ENCODE peak calls at places on chromosomes 12 and 14, in five cellular contexts. B, T, V, H and M are unnamed samples.

GRCh38 chr14:54782803-54783659 is 119.6 kb downstream of the GCH1 start:
- DNase-seq in V (no peak), T (no peak), B (no peak), H (no peak), M (no peak)

GRCh38 chr12:51262758-51263177 is 7.4 kb downstream of the SMAGP start:
- DNase-seq in H (peak), B (peak), V (peak), T (no peak), M (no peak)

GRCh38 chr12:10740182-10740581 is 17.1 kb upstream of the YBX3 start:
- DNase-seq in B (peak), V (peak), H (peak), T (no peak), M (no peak)

GRCh38 chr12:108313609-108314331 is 25.3 kb downstream of the CMKLR1 start:
- DNase-seq in B (peak), H (no peak), T (no peak), V (no peak), M (no peak)

GRCh38 chr12:109580684-109581333 is 7.2 kb downstream of the MVK start:
- DNase-seq in B (no peak), V (no peak), T (no peak), H (no peak), M (no peak)

GRCh38 chr14:82999802-83000201 is 1466.1 kb upstream of the SEL1L start:
- DNase-seq in T (no peak), B (no peak), H (no peak), V (peak), M (no peak)

GRCh38 chr12:12898136-12898712 is 6.9 kb downstream of the GPRC5A start:
- DNase-seq in B (no peak), V (no peak), H (no peak), T (no peak), M (no peak)

GRCh38 chr14:95297832-95298231 is 21.9 kb downstream of the CLMN start:
- DNase-seq in H (no peak), T (no peak), B (no peak), V (no peak), M (no peak)

GRCh38 chr12:102816816-102817434 is 100.1 kb downstream of the PAH start:
- DNase-seq in T (peak), V (peak), B (no peak), H (peak), M (no peak)

GRCh38 chr12:110022980-110023633 is 23.9 kb downstream of the ANKRD13A start:
- DNase-seq in H (peak), V (peak), T (no peak), B (no peak), M (no peak)

GRCh38 chr12:47022296-47022695 is 57.1 kb upstream of the PCED1B start:
- DNase-seq in B (no peak), V (peak), T (no peak), H (peak), M (no peak)

GRCh38 chr12:3049176-3049575 is 28.0 kb upstream of the TSPAN9 start:
- DNase-seq in B (no peak), H (no peak), T (no peak), V (no peak), M (no peak)
- H3K4me3 ChIP-seq in B (no peak), H (no peak), T (no peak), V (no peak), M (no peak)

GRCh38 chr14:46580941-46581671 is 70.5 kb downstream of the RPL10L start:
- DNase-seq in T (no peak), V (peak), H (peak), B (peak), M (peak)
- TF ChIP-seq CTCF in T (peak), V (peak), H (peak), B (peak), M (peak)

DNA sequence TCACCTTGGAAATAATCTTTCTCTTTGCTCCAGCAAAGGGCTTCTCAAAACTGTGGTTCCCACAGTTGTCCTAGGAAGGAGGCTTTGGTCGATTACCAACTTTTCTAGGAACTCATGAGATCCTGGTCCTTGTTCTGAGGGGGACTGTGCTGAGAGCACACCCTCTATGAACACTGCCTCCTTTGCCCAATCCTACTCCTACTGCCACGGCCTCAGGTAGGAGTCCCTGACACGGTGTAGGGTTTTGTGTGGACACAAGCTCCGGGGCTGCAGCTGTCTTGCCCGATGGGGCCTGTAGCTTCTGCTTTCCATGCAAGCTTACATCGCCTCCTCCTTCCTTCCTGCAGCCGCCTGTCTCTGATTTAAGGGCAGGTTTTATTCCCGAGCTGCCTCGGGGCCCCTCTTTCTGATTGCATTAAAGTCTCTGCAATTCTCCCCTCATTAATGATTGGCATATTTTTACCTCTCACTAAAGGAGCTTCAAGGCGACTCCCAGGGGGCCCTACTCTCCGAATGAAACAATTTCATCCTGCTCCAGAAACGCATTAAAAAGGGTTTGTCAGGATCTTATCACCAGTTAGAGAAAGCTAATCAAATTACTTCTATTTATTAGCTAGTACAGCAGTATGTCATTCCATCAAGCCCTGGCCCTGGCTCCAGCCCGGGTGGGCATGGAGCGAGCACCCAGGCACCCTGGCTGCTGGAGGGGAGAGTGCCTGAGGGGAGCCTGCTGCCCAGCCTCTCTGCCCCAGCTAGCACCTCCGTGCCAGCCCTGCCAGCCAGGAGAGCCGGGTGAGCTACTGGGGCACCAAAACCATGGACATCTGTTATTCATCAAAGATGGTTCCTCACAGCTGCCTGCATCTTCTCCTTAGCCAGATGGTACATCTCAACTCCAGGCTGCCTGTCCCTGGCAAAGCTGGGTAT is 38.1 kb upstream of the ESRRB start:
- DNase-seq in H (peak), T (no peak), V (no peak), B (no peak), M (no peak)
- H3K4me3 ChIP-seq in H (no peak), T (peak), V (no peak), B (no peak), M (no peak)

DNA sequence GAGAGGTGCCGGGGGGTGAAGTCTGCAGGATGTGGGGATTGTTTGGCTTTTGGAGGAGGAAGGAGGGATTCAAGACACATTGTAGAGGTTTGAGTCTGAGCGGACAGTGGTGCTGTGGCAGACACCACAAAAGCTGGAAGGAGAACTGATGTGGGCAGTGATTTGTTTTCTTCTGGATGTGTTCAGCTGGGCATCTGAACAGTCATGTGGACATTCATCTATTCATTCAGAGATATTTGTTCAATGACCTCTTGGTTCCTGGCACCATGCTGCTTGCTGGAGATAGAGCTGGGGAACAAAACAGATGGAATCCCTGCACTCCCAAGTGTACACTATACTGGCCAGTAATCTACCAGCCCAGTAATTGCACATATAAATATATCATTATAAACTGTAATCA is 64.0 kb downstream of the PTPN11 start:
- DNase-seq in T (no peak), B (no peak), H (no peak), V (no peak), M (no peak)
- TF ChIP-seq CTCF in T (no peak), B (no peak), H (no peak), V (no peak), M (no peak)

GRCh38 chr14:49999216-49999761 is 106.4 kb downstream of the ARF6 start:
- DNase-seq in T (peak), V (peak), B (peak), H (peak), M (no peak)

GRCh38 chr14:49999826-50000214 is 106.9 kb downstream of the ARF6 start:
- DNase-seq in T (no peak), H (no peak), V (no peak), B (no peak), M (no peak)

GRCh38 chr14:50001146-50001998 is 108.5 kb downstream of the ARF6 start:
- DNase-seq in T (peak), B (peak), V (peak), H (peak), M (peak)

GRCh38 chr14:50001999-50002925 is 109.4 kb downstream of the ARF6 start:
- DNase-seq in B (no peak), T (no peak), V (no peak), H (peak), M (no peak)

GRCh38 chr14:50000215-50001145 is 107.6 kb downstream of the ARF6 start:
- DNase-seq in V (peak), H (peak), B (peak), T (peak), M (no peak)
- H3K4me3 ChIP-seq in V (peak), H (peak), B (peak), T (peak), M (no peak)